ENCODE peak calls at places on chromosomes 4 and X, in nine cellular contexts. I is adrenal gland, Q is A673, X is psoas muscle, C is right lobe of liver, D is natural killer cell, Y is HFFc6, J is heart right ventricle, M is endothelial cell. L is an unnamed sample.

GRCh38 chrX:100410083-100410590 is at the start of gene PCDH19:
- DNase-seq in I (peak), Q (peak), X (peak), C (peak), D (no peak), Y (no peak), J (peak), M (peak), L (peak)

GRCh38 chr4:41041541-41041940 is 172.8 kb downstream of the APBB2 start:
- DNase-seq in I (no peak), Q (no peak), X (no peak), C (no peak), D (no peak), Y (no peak), J (no peak), M (no peak), L (no peak)

GRCh38 chr4:11650801-11651596 is 222.3 kb upstream of the HS3ST1 start:
- DNase-seq in I (no peak), Q (no peak), X (no peak), C (no peak), D (no peak), Y (no peak), J (no peak), M (no peak), L (no peak)

GRCh38 chr4:177093964-177094363 is 215.7 kb upstream of the NEIL3 start:
- DNase-seq in I (no peak), Q (no peak), X (no peak), C (no peak), D (no peak), Y (no peak), J (no peak), M (no peak), L (no peak)

GRCh38 chr4:168674077-168674747 is 177.4 kb downstream of the PALLD start:
- DNase-seq in I (no peak), Q (no peak), X (no peak), C (no peak), D (no peak), Y (no peak), J (no peak), M (no peak), L (peak)

GRCh38 chr4:16157609-16158503 is 68.4 kb downstream of the TAPT1 start:
- DNase-seq in I (no peak), Q (peak), X (no peak), C (no peak), D (no peak), Y (no peak), J (no peak), M (no peak), L (no peak)

GRCh38 chr4:108738307-108738706 is 24.5 kb downstream of the ETNPPL start:
- DNase-seq in I (no peak), Q (no peak), X (no peak), C (no peak), D (no peak), Y (no peak), J (no peak), M (no peak), L (no peak)

GRCh38 chr4:3707423-3708102 is 58.6 kb upstream of the ADRA2C start:
- DNase-seq in I (no peak), Q (no peak), X (peak), C (peak), D (no peak), Y (no peak), J (no peak), M (no peak), L (no peak)

GRCh38 chr4:37693450-37694190 is 7.4 kb upstream of the RELL1 start:
- DNase-seq in I (no peak), Q (no peak), X (no peak), C (no peak), D (no peak), Y (peak), J (no peak), M (no peak), L (no peak)

GRCh38 chr4:1609901-1610790 is 74.0 kb downstream of the FAM53A start:
- DNase-seq in I (no peak), Q (no peak), X (peak), C (no peak), D (no peak), Y (no peak), J (no peak), M (no peak), L (no peak)

GRCh38 chrX:45508459-45508858 is 307.8 kb upstream of the DIPK2B start:
- DNase-seq in I (peak), Q (no peak), X (no peak), C (no peak), D (no peak), Y (no peak), J (no peak), M (no peak), L (no peak)

GRCh38 chr4:160375746-160376452 is 1273.0 kb downstream of the RAPGEF2 start:
- DNase-seq in I (no peak), Q (no peak), X (no peak), C (no peak), D (no peak), Y (no peak), J (no peak), M (no peak), L (no peak)

GRCh38 chrX:39724544-39724943 is 373.2 kb downstream of the BCOR start:
- DNase-seq in I (no peak), Q (no peak), X (no peak), C (no peak), D (no peak), Y (no peak), J (no peak), M (no peak), L (no peak)

GRCh38 chr4:143397335-143397734 is 60.7 kb downstream of the GAB1 start:
- DNase-seq in I (no peak), Q (no peak), X (no peak), C (no peak), D (no peak), Y (peak), J (no peak), M (no peak), L (no peak)

GRCh38 chrX:30308263-30309138 is 689 bp downstream of the NR0B1 start:
- DNase-seq in I (peak), Q (peak), X (peak), C (no peak), D (no peak), Y (no peak), J (no peak), M (peak), L (peak)

GRCh38 chr4:153257966-153258365 is 53.7 kb downstream of the TRIM2 start:
- DNase-seq in I (no peak), Q (no peak), X (no peak), C (no peak), D (no peak), Y (peak), J (no peak), M (no peak), L (peak)

GRCh38 chrX:45842916-45843315 is 642.2 kb upstream of the DIPK2B start:
- DNase-seq in I (no peak), Q (no peak), X (no peak), C (no peak), D (no peak), Y (no peak), J (no peak), M (no peak), L (no peak)

GRCh38 chrX:1686642-1687041 is 71.8 kb downstream of the ASMT start:
- DNase-seq in I (no peak), Q (no peak), X (no peak), C (no peak), D (no peak), Y (peak), J (no peak), M (no peak), L (no peak)

GRCh38 chrX:150199181-150199580 is 163.9 kb upstream of the MAMLD1 start:
- DNase-seq in I (no peak), Q (no peak), X (no peak), C (no peak), D (no peak), Y (no peak), J (no peak), M (no peak), L (no peak)

GRCh38 chr4:56641494-56642051 is 39.5 kb downstream of the HOPX start:
- DNase-seq in I (no peak), Q (no peak), X (no peak), C (no peak), D (no peak), Y (peak), J (no peak), M (no peak), L (no peak)

GRCh38 chrX:132086717-132087116 is 41.1 kb downstream of the FRMD7 start:
- DNase-seq in I (no peak), Q (no peak), X (no peak), C (no peak), D (no peak), Y (peak), J (no peak), M (no peak), L (no peak)

GRCh38 chr4:786861-787300 is 39.0 kb downstream of the CPLX1 start:
- DNase-seq in I (no peak), Q (no peak), X (no peak), C (peak), D (no peak), Y (no peak), J (peak), M (no peak), L (peak)

GRCh38 chr4:65943076-65943475 is 272.8 kb upstream of the EPHA5 start:
- DNase-seq in I (no peak), Q (peak), X (no peak), C (no peak), D (no peak), Y (peak), J (no peak), M (peak), L (peak)

GRCh38 chr4:124684301-124684700 is 28.2 kb downstream of the ANKRD50 start:
- DNase-seq in I (no peak), Q (peak), X (no peak), C (no peak), D (no peak), Y (no peak), J (no peak), M (no peak), L (no peak)

GRCh38 chrX:86917959-86918358 is 599.6 kb upstream of the KLHL4 start:
- DNase-seq in I (no peak), Q (no peak), X (no peak), C (no peak), D (no peak), Y (no peak), J (no peak), M (no peak), L (no peak)

GRCh38 chr4:87423313-87424031 is 1.1 kb downstream of the NUDT9 start:
- DNase-seq in I (no peak), Q (no peak), X (no peak), C (no peak), D (no peak), Y (no peak), J (no peak), M (no peak), L (no peak)

GRCh38 chr4:167176723-167177367 is 57.4 kb downstream of the SPOCK3 start:
- DNase-seq in I (no peak), Q (no peak), X (no peak), C (no peak), D (no peak), Y (no peak), J (no peak), M (no peak), L (no peak)

GRCh38 chr4:17204908-17205307 is 306.5 kb upstream of the LDB2 start:
- DNase-seq in I (no peak), Q (no peak), X (no peak), C (no peak), D (no peak), Y (no peak), J (no peak), M (no peak), L (no peak)

GRCh38 chr4:83639849-83640493 is 104.1 kb downstream of the GPAT3 start:
- DNase-seq in I (peak), Q (peak), X (no peak), C (no peak), D (no peak), Y (peak), J (peak), M (peak), L (peak)

GRCh38 chrX:57587607-57588006 is 4.2 kb upstream of the ZXDB start:
- DNase-seq in I (no peak), Q (no peak), X (no peak), C (no peak), D (no peak), Y (no peak), J (no peak), M (no peak), L (no peak)

GRCh38 chr4:1249731-1250526 is 999 bp upstream of the CTBP1 start:
- DNase-seq in I (peak), Q (no peak), X (peak), C (no peak), D (no peak), Y (no peak), J (no peak), M (no peak), L (peak)

GRCh38 chr4:101292901-101293300 is 54.4 kb downstream of the PPP3CA start:
- DNase-seq in I (no peak), Q (no peak), X (no peak), C (no peak), D (no peak), Y (no peak), J (no peak), M (no peak), L (no peak)

GRCh38 chrX:31449975-31450374 is 378.1 kb upstream of the FTHL17 start:
- DNase-seq in I (no peak), Q (no peak), X (no peak), C (no peak), D (no peak), Y (no peak), J (no peak), M (no peak), L (no peak)

GRCh38 chrX:12709047-12709446 is 82.2 kb upstream of the PRPS2 start:
- DNase-seq in I (no peak), Q (peak), X (no peak), C (no peak), D (no peak), Y (no peak), J (no peak), M (no peak), L (peak)

GRCh38 chr4:147863111-147863747 is 131.3 kb downstream of the ARHGAP10 start:
- DNase-seq in I (no peak), Q (no peak), X (no peak), C (no peak), D (no peak), Y (no peak), J (no peak), M (no peak), L (no peak)
- TF ChIP-seq CTCF in I (no peak), Q (no peak), X (no peak), C (no peak), D (no peak), Y (peak), J (no peak), M (no peak), L (no peak)

GRCh38 chr4:156111706-156112105 is 158.0 kb upstream of the CTSO start:
- DNase-seq in I (no peak), Q (no peak), X (no peak), C (no peak), D (no peak), Y (no peak), J (no peak), M (no peak), L (no peak)

GRCh38 chr4:156109943-156110925 is 156.6 kb upstream of the CTSO start:
- DNase-seq in I (no peak), Q (peak), X (no peak), C (no peak), D (no peak), Y (peak), J (peak), M (no peak), L (peak)

GRCh38 chr4:156118821-156119220 is 165.2 kb upstream of the CTSO start:
- DNase-seq in I (no peak), Q (no peak), X (no peak), C (no peak), D (no peak), Y (no peak), J (no peak), M (no peak), L (no peak)

GRCh38 chr4:156113138-156113537 is 159.5 kb upstream of the CTSO start:
- DNase-seq in I (no peak), Q (peak), X (no peak), C (no peak), D (no peak), Y (no peak), J (no peak), M (no peak), L (no peak)
- TF ChIP-seq CTCF in I (no peak), Q (peak), X (no peak), C (peak), D (no peak), Y (peak), J (no peak), M (no peak), L (peak)

GRCh38 chrX:138127314-138127713 is 561.4 kb downstream of the ZIC3 start:
- DNase-seq in I (no peak), Q (peak), X (no peak), C (no peak), D (no peak), Y (peak), J (no peak), M (no peak), L (no peak)

DNA sequence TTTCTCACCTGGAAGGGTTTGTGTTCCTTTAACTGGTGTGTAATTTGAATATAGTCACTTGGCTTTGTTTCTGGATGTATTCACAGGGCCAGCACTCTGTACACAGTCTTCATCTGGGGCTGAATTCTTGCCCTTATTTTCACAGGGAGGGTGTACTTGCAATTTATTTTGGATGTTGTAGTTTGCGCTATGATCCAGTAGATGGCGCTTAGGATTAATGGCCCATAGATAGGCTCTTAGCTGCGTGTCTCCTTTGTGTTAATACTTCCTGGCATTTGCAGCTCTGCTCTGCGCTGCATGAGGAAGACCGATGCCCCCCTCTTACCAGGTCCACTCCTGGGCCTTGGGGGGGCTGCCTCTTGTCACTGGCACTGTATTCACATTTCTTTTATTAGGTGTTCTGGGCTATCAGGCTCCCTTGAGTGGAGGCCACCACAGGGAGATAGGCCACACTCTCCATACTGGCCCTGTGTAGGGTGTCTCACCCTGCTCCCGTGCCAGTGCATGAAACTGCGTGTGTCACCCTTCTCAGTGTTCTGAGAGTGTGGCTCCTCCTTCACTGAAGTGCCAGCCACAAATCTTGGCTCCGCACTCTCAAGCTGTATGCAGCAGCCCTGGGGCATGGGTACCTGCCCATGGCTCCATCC is 562.2 kb downstream of the ZIC3 start:
- DNase-seq in I (peak), Q (peak), X (no peak), C (no peak), D (no peak), Y (peak), J (peak), M (peak), L (peak)
- TF ChIP-seq CTCF in I (peak), Q (peak), X (peak), C (peak), D (peak), Y (peak), J (peak), M (peak), L (peak)

DNA sequence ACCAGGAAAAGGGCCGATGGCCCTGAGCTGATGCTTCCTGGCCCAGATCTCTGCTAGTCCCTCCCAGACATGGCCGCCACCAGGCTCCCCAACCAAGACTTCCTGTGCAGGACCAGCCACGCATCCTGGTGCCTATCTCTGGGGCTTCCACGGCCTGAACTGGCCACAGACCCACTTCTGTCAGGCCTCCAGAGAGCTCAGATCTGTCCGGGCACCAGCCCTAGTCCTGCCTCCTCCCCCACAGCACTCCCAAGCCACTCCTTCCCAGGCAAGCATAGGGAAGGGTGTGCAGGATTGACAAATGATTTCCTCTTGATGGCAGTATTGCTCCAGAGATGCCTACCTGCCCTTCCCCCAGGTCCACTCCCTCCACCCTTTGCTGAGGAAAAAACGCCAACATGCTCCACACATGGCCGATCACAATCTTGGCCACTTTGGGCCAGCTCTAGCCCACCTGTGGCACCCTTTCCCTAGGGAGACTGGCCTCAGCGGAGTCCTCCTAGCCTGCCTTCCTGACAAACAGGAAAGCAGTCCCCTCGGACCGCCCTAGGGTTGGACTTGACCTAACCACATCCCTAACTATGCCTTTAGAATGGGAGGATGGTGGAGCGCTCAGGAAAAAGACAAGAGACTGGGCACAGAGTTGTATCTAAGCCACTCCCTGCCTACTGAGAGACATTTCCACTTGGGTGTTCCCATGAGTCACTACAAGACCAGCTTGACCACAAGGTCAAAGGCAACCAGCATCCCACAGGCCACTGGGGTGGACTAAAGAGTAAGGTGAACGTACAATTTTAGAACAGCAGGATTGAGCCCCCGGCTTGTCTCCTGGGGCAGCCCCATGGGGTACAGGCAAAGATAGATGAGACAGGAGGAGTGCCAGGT is 277.5 kb upstream of the AGTR2 start:
- DNase-seq in I (peak), Q (peak), X (peak), C (peak), D (no peak), Y (no peak), J (no peak), M (no peak), L (peak)
- TF ChIP-seq CTCF in I (no peak), Q (peak), X (peak), C (peak), D (no peak), Y (no peak), J (no peak), M (no peak), L (peak)

L was measured in endodermal cell.